ENCODE peak calls at places on chromosomes 4 and X, in seven cellular contexts. One of them, this sample, is unnamed.

GRCh38 chr4:10050171-10051120 is 29.1 kb upstream of the SLC2A9 start:
- DNase-seq in A549: no peak
- DNase-seq in SK-N-SH: no peak
- DNase-seq in transverse colon: no peak
- DNase-seq in K562: no peak
- DNase-seq in tibial nerve: no peak
- DNase-seq in ovary: no peak
- DNase-seq in this sample: no peak

GRCh38 chr4:144799486-144799885 is 153.5 kb downstream of the HHIP start:
- DNase-seq in transverse colon: no peak
- DNase-seq in SK-N-SH: no peak
- DNase-seq in A549: no peak
- DNase-seq in ovary: no peak
- DNase-seq in tibial nerve: no peak
- DNase-seq in K562: no peak
- DNase-seq in this sample: no peak

GRCh38 chrX:13906103-13906502 is 89.2 kb upstream of the GPM6B start:
- DNase-seq in SK-N-SH: no peak
- DNase-seq in ovary: no peak
- DNase-seq in K562: no peak
- DNase-seq in tibial nerve: no peak
- DNase-seq in A549: no peak
- DNase-seq in transverse colon: no peak
- DNase-seq in this sample: no peak

GRCh38 chr4:61828960-61829359 is 628.8 kb downstream of the ADGRL3 start:
- DNase-seq in ovary: no peak
- DNase-seq in transverse colon: no peak
- DNase-seq in tibial nerve: no peak
- DNase-seq in A549: no peak
- DNase-seq in SK-N-SH: no peak
- DNase-seq in K562: no peak
- DNase-seq in this sample: no peak

GRCh38 chrX:20221902-20222301 is 44.8 kb downstream of the RPS6KA3 start:
- DNase-seq in A549: peak
- DNase-seq in SK-N-SH: no peak
- DNase-seq in ovary: no peak
- DNase-seq in tibial nerve: no peak
- DNase-seq in transverse colon: no peak
- DNase-seq in K562: no peak
- DNase-seq in this sample: no peak

GRCh38 chr4:125702406-125702805 is 387.7 kb downstream of the FAT4 start:
- DNase-seq in SK-N-SH: no peak
- DNase-seq in A549: no peak
- DNase-seq in K562: no peak
- DNase-seq in transverse colon: no peak
- DNase-seq in tibial nerve: no peak
- DNase-seq in ovary: no peak
- DNase-seq in this sample: no peak

GRCh38 chr4:152063301-152064235 is 302.8 kb upstream of the GATB start:
- DNase-seq in transverse colon: peak
- DNase-seq in A549: no peak
- DNase-seq in K562: no peak
- DNase-seq in ovary: no peak
- DNase-seq in SK-N-SH: peak
- DNase-seq in tibial nerve: no peak
- DNase-seq in this sample: no peak

GRCh38 chrX:150984164-150984824 is 1.2 kb downstream of the HMGB3 start:
- DNase-seq in ovary: no peak
- DNase-seq in K562: peak
- DNase-seq in A549: no peak
- DNase-seq in SK-N-SH: peak
- DNase-seq in transverse colon: no peak
- DNase-seq in tibial nerve: no peak
- DNase-seq in this sample: no peak

GRCh38 chr4:1512738-1513660 is 106.8 kb upstream of the NKX1-1 start:
- DNase-seq in tibial nerve: no peak
- DNase-seq in K562: peak
- DNase-seq in A549: peak
- DNase-seq in transverse colon: peak
- DNase-seq in ovary: peak
- DNase-seq in SK-N-SH: peak
- DNase-seq in this sample: no peak

GRCh38 chr4:683982-684571 is 4.9 kb downstream of the SLC49A3 start:
- DNase-seq in K562: peak
- DNase-seq in transverse colon: peak
- DNase-seq in SK-N-SH: peak
- DNase-seq in A549: peak
- DNase-seq in tibial nerve: peak
- DNase-seq in ovary: peak
- DNase-seq in this sample: peak

GRCh38 chr4:118869808-118870342 is 18.8 kb upstream of the SYNPO2 start:
- DNase-seq in ovary: no peak
- DNase-seq in SK-N-SH: no peak
- DNase-seq in K562: no peak
- DNase-seq in A549: no peak
- DNase-seq in tibial nerve: no peak
- DNase-seq in transverse colon: no peak
- DNase-seq in this sample: no peak

GRCh38 chr4:110104661-110105060 is 93.8 kb downstream of the ELOVL6 start:
- DNase-seq in ovary: no peak
- DNase-seq in transverse colon: no peak
- DNase-seq in A549: no peak
- DNase-seq in K562: no peak
- DNase-seq in SK-N-SH: no peak
- DNase-seq in tibial nerve: no peak
- DNase-seq in this sample: no peak

GRCh38 chr4:46649390-46649789 is 259.5 kb upstream of the GABRA2 start:
- DNase-seq in SK-N-SH: no peak
- DNase-seq in A549: no peak
- DNase-seq in tibial nerve: no peak
- DNase-seq in K562: no peak
- DNase-seq in ovary: no peak
- DNase-seq in transverse colon: no peak
- DNase-seq in this sample: no peak

GRCh38 chrX:71870337-71871098 is 40.1 kb upstream of the NHSL2 start:
- DNase-seq in tibial nerve: no peak
- DNase-seq in SK-N-SH: no peak
- DNase-seq in A549: peak
- DNase-seq in transverse colon: no peak
- DNase-seq in ovary: no peak
- DNase-seq in K562: no peak
- DNase-seq in this sample: no peak

GRCh38 chrX:83860846-83861245 is at the start of gene CYLC1:
- DNase-seq in tibial nerve: no peak
- DNase-seq in SK-N-SH: no peak
- DNase-seq in ovary: no peak
- DNase-seq in K562: no peak
- DNase-seq in A549: no peak
- DNase-seq in transverse colon: no peak
- DNase-seq in this sample: no peak

GRCh38 chr4:28436191-28437080 is 1575.8 kb downstream of the STIM2 start:
- DNase-seq in ovary: no peak
- DNase-seq in K562: no peak
- DNase-seq in transverse colon: no peak
- DNase-seq in tibial nerve: no peak
- DNase-seq in A549: no peak
- DNase-seq in SK-N-SH: no peak
- DNase-seq in this sample: no peak

GRCh38 chr4:169121920-169122319 is 111.9 kb upstream of the CBR4 start:
- DNase-seq in ovary: no peak
- DNase-seq in transverse colon: no peak
- DNase-seq in tibial nerve: no peak
- DNase-seq in A549: no peak
- DNase-seq in SK-N-SH: no peak
- DNase-seq in K562: no peak
- DNase-seq in this sample: no peak

GRCh38 chrX:71210829-71211228 is 12.2 kb upstream of the GJB1 start:
- DNase-seq in A549: no peak
- DNase-seq in K562: no peak
- DNase-seq in tibial nerve: no peak
- DNase-seq in ovary: no peak
- DNase-seq in transverse colon: no peak
- DNase-seq in SK-N-SH: no peak
- DNase-seq in this sample: no peak

GRCh38 chr4:47639531-47639930 is 154.5 kb downstream of the ATP10D start:
- DNase-seq in SK-N-SH: no peak
- DNase-seq in transverse colon: no peak
- DNase-seq in A549: no peak
- DNase-seq in K562: no peak
- DNase-seq in ovary: no peak
- DNase-seq in tibial nerve: no peak
- DNase-seq in this sample: no peak

GRCh38 chrX:150227321-150227860 is 135.7 kb upstream of the MAMLD1 start:
- DNase-seq in transverse colon: no peak
- DNase-seq in A549: no peak
- DNase-seq in K562: no peak
- DNase-seq in ovary: no peak
- DNase-seq in SK-N-SH: no peak
- DNase-seq in tibial nerve: no peak
- DNase-seq in this sample: no peak

GRCh38 chr4:137181293-137181899 is 350.9 kb downstream of the PCDH18 start:
- DNase-seq in K562: no peak
- DNase-seq in tibial nerve: no peak
- DNase-seq in SK-N-SH: no peak
- DNase-seq in ovary: no peak
- DNase-seq in transverse colon: no peak
- DNase-seq in A549: no peak
- DNase-seq in this sample: no peak
- TF ChIP-seq EP300 in K562: no peak
- TF ChIP-seq EP300 in tibial nerve: no peak
- TF ChIP-seq EP300 in SK-N-SH: no peak
- TF ChIP-seq EP300 in ovary: no peak
- TF ChIP-seq EP300 in transverse colon: no peak
- TF ChIP-seq EP300 in A549: no peak
- TF ChIP-seq EP300 in this sample: no peak

GRCh38 chr4:79585330-79585729 is 177.3 kb upstream of the GK2 start:
- DNase-seq in ovary: no peak
- DNase-seq in transverse colon: no peak
- DNase-seq in K562: no peak
- DNase-seq in A549: no peak
- DNase-seq in tibial nerve: no peak
- DNase-seq in SK-N-SH: no peak
- DNase-seq in this sample: no peak
- H3K4me3 ChIP-seq in ovary: no peak
- H3K4me3 ChIP-seq in transverse colon: no peak
- H3K4me3 ChIP-seq in K562: no peak
- H3K4me3 ChIP-seq in A549: no peak
- H3K4me3 ChIP-seq in tibial nerve: no peak
- H3K4me3 ChIP-seq in SK-N-SH: no peak
- H3K4me3 ChIP-seq in this sample: no peak

GRCh38 chr4:148261861-148262260 is 180.4 kb downstream of the NR3C2 start:
- DNase-seq in A549: no peak
- DNase-seq in transverse colon: no peak
- DNase-seq in tibial nerve: no peak
- DNase-seq in SK-N-SH: no peak
- DNase-seq in ovary: no peak
- DNase-seq in K562: no peak
- DNase-seq in this sample: no peak
- TF ChIP-seq EP300 in A549: no peak
- TF ChIP-seq EP300 in transverse colon: no peak
- TF ChIP-seq EP300 in tibial nerve: no peak
- TF ChIP-seq EP300 in SK-N-SH: no peak
- TF ChIP-seq EP300 in ovary: no peak
- TF ChIP-seq EP300 in K562: no peak
- TF ChIP-seq EP300 in this sample: no peak

GRCh38 chr4:153790962-153791551 is 2.2 kb upstream of the SFRP2 start:
- DNase-seq in ovary: no peak
- DNase-seq in transverse colon: no peak
- DNase-seq in SK-N-SH: peak
- DNase-seq in A549: peak
- DNase-seq in K562: no peak
- DNase-seq in tibial nerve: peak
- DNase-seq in this sample: peak

GRCh38 chr4:153792007-153792892 is 3.4 kb upstream of the SFRP2 start:
- DNase-seq in transverse colon: peak
- DNase-seq in tibial nerve: peak
- DNase-seq in ovary: no peak
- DNase-seq in K562: peak
- DNase-seq in A549: peak
- DNase-seq in SK-N-SH: peak
- DNase-seq in this sample: peak

GRCh38 chr4:153788419-153789276 is at the start of gene SFRP2:
- DNase-seq in transverse colon: no peak
- DNase-seq in A549: no peak
- DNase-seq in tibial nerve: no peak
- DNase-seq in ovary: no peak
- DNase-seq in SK-N-SH: peak
- DNase-seq in K562: no peak
- DNase-seq in this sample: peak

GRCh38 chr4:153788064-153788418 is 842 bp downstream of the SFRP2 start:
- DNase-seq in ovary: no peak
- DNase-seq in A549: no peak
- DNase-seq in SK-N-SH: peak
- DNase-seq in transverse colon: no peak
- DNase-seq in K562: no peak
- DNase-seq in tibial nerve: no peak
- DNase-seq in this sample: peak

DNA sequence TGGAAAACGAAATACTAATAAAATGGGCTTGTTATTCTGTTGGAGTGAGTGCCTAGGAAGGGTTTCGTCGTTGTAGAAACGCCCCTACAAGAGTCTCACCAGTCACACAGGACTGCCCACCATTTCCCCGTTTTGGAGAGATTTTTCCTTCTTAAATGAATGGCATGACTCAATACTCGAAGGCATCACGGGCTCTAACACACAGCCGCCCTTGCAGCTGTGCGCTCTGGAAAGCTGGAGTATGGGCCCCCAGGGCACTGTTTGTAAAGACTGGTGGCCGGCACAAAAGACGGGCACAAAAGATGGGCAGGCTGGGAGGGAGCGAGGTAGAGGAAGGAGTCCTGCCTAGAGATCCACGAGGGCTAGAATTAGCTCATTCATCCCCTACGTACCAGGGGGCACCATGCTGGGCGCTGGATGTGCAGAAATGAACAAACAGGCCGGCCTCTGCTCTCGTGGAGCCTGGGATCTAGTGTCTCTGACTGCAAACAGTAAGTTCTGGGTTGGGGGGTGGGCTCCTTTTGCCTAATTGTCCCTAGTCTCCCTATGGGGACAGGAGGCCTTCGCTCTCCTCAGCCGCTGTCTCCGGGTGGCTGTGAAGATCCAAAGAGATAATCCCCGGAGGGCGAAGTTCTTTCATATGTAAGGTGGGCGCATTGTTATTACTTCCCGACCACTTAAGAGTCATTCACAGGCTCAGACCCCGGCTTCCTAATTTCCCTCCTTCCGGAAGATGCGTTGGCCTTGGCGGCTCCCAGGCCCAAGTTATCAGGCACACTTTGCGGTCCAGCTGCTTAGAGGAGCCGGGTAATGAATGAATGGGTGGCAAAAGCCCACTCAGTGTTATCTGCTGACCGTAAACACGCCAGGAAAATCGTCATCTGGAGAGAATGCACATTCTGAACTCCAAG is 1.1 kb upstream of the SFRP2 start:
- DNase-seq in K562: no peak
- DNase-seq in A549: no peak
- DNase-seq in SK-N-SH: peak
- DNase-seq in tibial nerve: peak
- DNase-seq in ovary: no peak
- DNase-seq in transverse colon: no peak
- DNase-seq in this sample: peak
- H3K4me3 ChIP-seq in K562: no peak
- H3K4me3 ChIP-seq in A549: no peak
- H3K4me3 ChIP-seq in SK-N-SH: no peak
- H3K4me3 ChIP-seq in tibial nerve: no peak
- H3K4me3 ChIP-seq in ovary: no peak
- H3K4me3 ChIP-seq in transverse colon: no peak
- H3K4me3 ChIP-seq in this sample: peak

This sample was measured in sigmoid colon.